ENCODE peak calls at places on chromosome 11, in four cellular contexts. One of them, this sample, is unnamed. For H3K27me3, the result is how much of the 10 kb centered on the place peaks cover.

GRCh38 chr11:66418168-66418985 is 2.5 kb upstream of the NPAS4 start:
- DNase-seq in neural progenitor cell: peak
- DNase-seq in CD8-positive, alpha-beta T cell: no peak
- DNase-seq in stomach: peak
- DNase-seq in this sample: no peak

GRCh38 chr11:86999859-87000753 is 37.6 kb upstream of the TMEM135 start:
- DNase-seq in stomach: peak
- DNase-seq in CD8-positive, alpha-beta T cell: no peak
- DNase-seq in neural progenitor cell: peak
- DNase-seq in this sample: no peak

GRCh38 chr11:33630936-33631748 is 69.5 kb downstream of the C11orf91 start:
- DNase-seq in stomach: no peak
- DNase-seq in neural progenitor cell: no peak
- DNase-seq in CD8-positive, alpha-beta T cell: no peak
- DNase-seq in this sample: no peak

GRCh38 chr11:72591023-72591422 is 83.2 kb downstream of the PDE2A start:
- DNase-seq in stomach: no peak
- DNase-seq in CD8-positive, alpha-beta T cell: no peak
- DNase-seq in neural progenitor cell: no peak
- DNase-seq in this sample: no peak

GRCh38 chr11:18011633-18012313 is 1.1 kb downstream of the SERGEF start:
- DNase-seq in stomach: no peak
- DNase-seq in CD8-positive, alpha-beta T cell: no peak
- DNase-seq in neural progenitor cell: peak
- DNase-seq in this sample: no peak

GRCh38 chr11:102361100-102362021 is 14.3 kb downstream of the BIRC2 start:
- DNase-seq in CD8-positive, alpha-beta T cell: peak
- DNase-seq in neural progenitor cell: no peak
- DNase-seq in stomach: no peak
- DNase-seq in this sample: peak

GRCh38 chr11:75639752-75640151 is 29.1 kb downstream of the MAP6 start:
- DNase-seq in CD8-positive, alpha-beta T cell: no peak
- DNase-seq in stomach: peak
- DNase-seq in neural progenitor cell: peak
- DNase-seq in this sample: peak

GRCh38 chr11:94169516-94169915 is 40.9 kb downstream of the PANX1 start:
- DNase-seq in CD8-positive, alpha-beta T cell: no peak
- DNase-seq in neural progenitor cell: no peak
- DNase-seq in stomach: no peak
- DNase-seq in this sample: no peak

GRCh38 chr11:35517481-35517880 is 7.9 kb downstream of the PAMR1 start:
- DNase-seq in CD8-positive, alpha-beta T cell: no peak
- DNase-seq in neural progenitor cell: no peak
- DNase-seq in stomach: no peak
- DNase-seq in this sample: no peak

GRCh38 chr11:69260622-69261021 is 33.3 kb upstream of the MYEOV start:
- DNase-seq in CD8-positive, alpha-beta T cell: no peak
- DNase-seq in neural progenitor cell: no peak
- DNase-seq in stomach: no peak
- DNase-seq in this sample: no peak

GRCh38 chr11:36088234-36088975 is 144.5 kb downstream of the LDLRAD3 start:
- DNase-seq in CD8-positive, alpha-beta T cell: no peak
- DNase-seq in stomach: no peak
- DNase-seq in neural progenitor cell: no peak
- DNase-seq in this sample: no peak

GRCh38 chr11:1270476-1270875 is 39.0 kb downstream of the TOLLIP start:
- DNase-seq in CD8-positive, alpha-beta T cell: no peak
- DNase-seq in neural progenitor cell: no peak
- DNase-seq in stomach: no peak
- DNase-seq in this sample: no peak

GRCh38 chr11:110908401-110909106 is 196.3 kb upstream of the ARHGAP20 start:
- DNase-seq in CD8-positive, alpha-beta T cell: no peak
- DNase-seq in neural progenitor cell: no peak
- DNase-seq in stomach: no peak
- DNase-seq in this sample: no peak

GRCh38 chr11:2759228-2760195 is 59.7 kb upstream of the KCNQ1OT1 start:
- DNase-seq in neural progenitor cell: no peak
- DNase-seq in CD8-positive, alpha-beta T cell: no peak
- DNase-seq in stomach: peak
- DNase-seq in this sample: peak

GRCh38 chr11:111001091-111001430 is 244.5 kb upstream of the POU2AF2 start:
- DNase-seq in neural progenitor cell: no peak
- DNase-seq in CD8-positive, alpha-beta T cell: no peak
- DNase-seq in stomach: no peak
- DNase-seq in this sample: no peak

GRCh38 chr11:15918212-15918611 is 438.1 kb downstream of the SOX6 start:
- DNase-seq in neural progenitor cell: peak
- DNase-seq in stomach: no peak
- DNase-seq in CD8-positive, alpha-beta T cell: no peak
- DNase-seq in this sample: no peak

GRCh38 chr11:128553662-128554392 is 33.5 kb downstream of the ETS1 start:
- DNase-seq in neural progenitor cell: peak
- DNase-seq in stomach: no peak
- DNase-seq in CD8-positive, alpha-beta T cell: no peak
- DNase-seq in this sample: no peak

GRCh38 chr11:95833378-95833777 is 43.1 kb downstream of the CEP57 start:
- DNase-seq in CD8-positive, alpha-beta T cell: no peak
- DNase-seq in neural progenitor cell: no peak
- DNase-seq in stomach: no peak
- DNase-seq in this sample: no peak

GRCh38 chr11:95831198-95831883 is 41.0 kb downstream of the CEP57 start:
- DNase-seq in neural progenitor cell: no peak
- DNase-seq in CD8-positive, alpha-beta T cell: no peak
- DNase-seq in stomach: no peak
- DNase-seq in this sample: no peak

GRCh38 chr11:95832763-95833162 is 42.5 kb downstream of the CEP57 start:
- DNase-seq in stomach: no peak
- DNase-seq in neural progenitor cell: no peak
- DNase-seq in CD8-positive, alpha-beta T cell: no peak
- DNase-seq in this sample: no peak

GRCh38 chr11:95835351-95835750 is 45.1 kb downstream of the CEP57 start:
- DNase-seq in stomach: no peak
- DNase-seq in CD8-positive, alpha-beta T cell: no peak
- DNase-seq in neural progenitor cell: no peak
- DNase-seq in this sample: no peak

DNA sequence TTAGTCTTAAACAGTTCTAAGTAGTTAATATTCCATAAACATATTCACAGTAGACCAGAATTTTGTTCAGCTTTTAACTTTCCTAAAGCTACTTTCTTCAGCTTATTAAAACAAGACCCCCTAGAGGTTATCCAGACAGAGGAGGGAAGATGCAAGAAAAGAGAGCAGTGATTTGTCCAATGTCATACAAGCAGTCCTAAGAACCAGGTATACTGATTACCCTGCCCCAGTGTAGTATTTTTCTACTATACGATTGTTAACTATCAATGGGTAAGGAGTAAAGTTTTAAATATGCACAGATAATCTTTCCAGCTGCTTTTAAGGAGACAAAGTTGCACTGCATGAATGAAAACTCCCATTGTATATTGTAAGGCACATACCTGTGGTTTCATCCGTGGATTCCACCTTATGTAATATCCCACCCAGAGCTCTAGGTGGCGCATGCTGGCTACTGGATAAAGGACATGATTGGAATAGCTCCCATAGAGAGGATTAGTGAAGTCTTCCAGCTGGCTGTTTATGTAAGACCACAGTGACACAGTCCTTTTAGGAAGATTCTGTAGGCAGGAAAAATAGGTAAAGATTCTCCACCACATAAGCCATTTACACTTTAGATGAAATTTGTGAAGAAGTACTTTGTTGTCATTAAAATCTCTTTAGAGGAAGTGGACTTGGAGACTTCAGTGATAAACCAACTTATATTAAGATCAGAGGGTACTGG is 45.6 kb downstream of the CEP57 start:
- DNase-seq in neural progenitor cell: peak
- DNase-seq in stomach: peak
- DNase-seq in CD8-positive, alpha-beta T cell: peak
- DNase-seq in this sample: peak
- TF ChIP-seq CTCF in neural progenitor cell: peak
- TF ChIP-seq CTCF in stomach: no peak
- TF ChIP-seq CTCF in CD8-positive, alpha-beta T cell: peak
- TF ChIP-seq CTCF in this sample: peak

GRCh38 chr11:124863826-124864165 is 1.4 kb upstream of the ROBO3 start:
- DNase-seq in stomach: no peak
- DNase-seq in neural progenitor cell: peak
- DNase-seq in CD8-positive, alpha-beta T cell: no peak
- DNase-seq in this sample: peak

GRCh38 chr11:124859171-124859570 is 6.1 kb upstream of the ROBO3 start:
- DNase-seq in CD8-positive, alpha-beta T cell: no peak
- DNase-seq in stomach: no peak
- DNase-seq in neural progenitor cell: no peak
- DNase-seq in this sample: no peak

GRCh38 chr11:124864176-124864891 is 898 bp upstream of the ROBO3 start:
- DNase-seq in neural progenitor cell: no peak
- DNase-seq in CD8-positive, alpha-beta T cell: no peak
- DNase-seq in stomach: no peak
- DNase-seq in this sample: no peak

GRCh38 chr11:124863137-124863825 is 2.0 kb upstream of the ROBO3 start:
- DNase-seq in stomach: peak
- DNase-seq in neural progenitor cell: peak
- DNase-seq in CD8-positive, alpha-beta T cell: no peak
- DNase-seq in this sample: no peak

GRCh38 chr11:124861670-124862069 is 3.6 kb upstream of the ROBO3 start:
- DNase-seq in stomach: no peak
- DNase-seq in CD8-positive, alpha-beta T cell: no peak
- DNase-seq in neural progenitor cell: no peak
- DNase-seq in this sample: peak
- H3K27me3 ChIP-seq in stomach: under half
- H3K27me3 ChIP-seq in CD8-positive, alpha-beta T cell: under half
- H3K27me3 ChIP-seq in neural progenitor cell: under half
- H3K27me3 ChIP-seq in this sample: under half

DNA sequence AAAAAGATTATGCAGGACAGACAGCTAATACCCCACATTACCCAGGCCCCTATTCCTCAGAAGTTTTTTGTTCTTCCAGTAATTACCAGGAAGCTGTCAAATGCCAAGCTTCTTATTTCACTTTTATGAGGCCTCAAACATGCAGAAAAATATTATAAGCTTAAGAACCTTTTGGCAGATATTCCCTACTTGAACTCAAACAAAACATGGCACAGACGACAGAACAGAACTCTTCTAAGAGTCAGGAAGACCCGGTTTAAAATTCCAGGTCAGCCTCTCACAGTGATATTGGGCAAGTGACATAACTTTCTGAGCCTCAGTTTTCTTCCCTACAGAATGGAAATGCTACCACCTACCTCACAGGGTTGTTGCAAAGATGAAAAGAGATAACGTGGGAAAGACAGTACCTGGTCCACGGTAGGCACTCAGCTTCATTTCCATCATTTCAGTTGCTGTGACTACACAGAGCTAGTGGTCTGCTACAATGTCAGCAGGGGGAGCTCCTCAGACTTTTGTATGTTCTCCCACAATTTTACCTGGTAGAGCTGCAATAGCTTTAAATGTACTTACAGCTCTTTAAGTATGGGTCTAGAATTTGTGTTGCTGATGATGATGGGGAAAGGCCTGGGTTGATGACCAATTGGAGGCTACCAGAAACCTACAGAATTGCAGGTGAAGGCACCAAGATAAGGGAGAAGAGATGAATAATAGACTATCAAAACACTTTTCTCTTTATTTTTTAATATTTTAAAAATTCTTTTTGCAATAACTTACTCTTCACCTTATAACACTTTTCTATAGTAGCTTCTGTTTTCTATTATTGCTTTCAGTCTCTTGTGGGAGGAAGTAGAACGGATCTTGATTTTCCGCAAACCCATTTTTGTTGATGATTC is 98.3 kb upstream of the CHRM4 start:
- DNase-seq in CD8-positive, alpha-beta T cell: no peak
- DNase-seq in neural progenitor cell: peak
- DNase-seq in stomach: no peak
- DNase-seq in this sample: no peak
- TF ChIP-seq CTCF in CD8-positive, alpha-beta T cell: peak
- TF ChIP-seq CTCF in neural progenitor cell: peak
- TF ChIP-seq CTCF in stomach: no peak
- TF ChIP-seq CTCF in this sample: no peak

DNA sequence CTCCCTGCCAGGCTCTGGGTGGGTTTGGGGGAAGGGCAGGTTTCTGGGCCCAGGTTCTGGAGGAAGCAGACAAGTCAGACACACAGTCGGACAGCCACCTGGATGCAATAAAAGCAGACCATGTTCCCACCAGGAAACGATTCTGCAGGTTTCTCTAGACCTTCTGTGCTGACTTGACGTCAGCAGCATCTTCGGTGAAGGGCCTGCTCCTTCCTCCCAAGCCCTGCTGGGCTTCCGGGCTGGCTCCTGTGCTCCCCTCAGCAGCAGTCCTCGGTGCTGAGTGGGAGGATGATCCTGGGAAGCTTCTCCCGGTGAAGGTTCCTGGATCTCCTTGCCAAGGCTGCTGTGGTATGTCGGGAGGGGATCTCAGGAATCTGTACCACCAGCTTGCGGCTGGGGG is 240.0 kb downstream of the GRIK4 start:
- DNase-seq in CD8-positive, alpha-beta T cell: no peak
- DNase-seq in neural progenitor cell: no peak
- DNase-seq in stomach: no peak
- DNase-seq in this sample: no peak
- H3K27me3 ChIP-seq in CD8-positive, alpha-beta T cell: under half
- H3K27me3 ChIP-seq in neural progenitor cell: under half
- H3K27me3 ChIP-seq in stomach: under half
- H3K27me3 ChIP-seq in this sample: under half

GRCh38 chr11:65014146-65014960 is at the start of gene ARL2:
- DNase-seq in neural progenitor cell: no peak
- DNase-seq in stomach: peak
- DNase-seq in CD8-positive, alpha-beta T cell: no peak
- DNase-seq in this sample: peak

GRCh38 chr11:65016705-65017104 is 2.7 kb downstream of the ARL2 start:
- DNase-seq in neural progenitor cell: no peak
- DNase-seq in stomach: no peak
- DNase-seq in CD8-positive, alpha-beta T cell: no peak
- DNase-seq in this sample: no peak

GRCh38 chr11:65013692-65014145 is 241 bp upstream of the ARL2 start:
- DNase-seq in neural progenitor cell: peak
- DNase-seq in stomach: peak
- DNase-seq in CD8-positive, alpha-beta T cell: peak
- DNase-seq in this sample: peak

GRCh38 chr11:65008873-65009272 is 5.1 kb upstream of the ARL2 start:
- DNase-seq in stomach: no peak
- DNase-seq in neural progenitor cell: no peak
- DNase-seq in CD8-positive, alpha-beta T cell: no peak
- DNase-seq in this sample: no peak

DNA sequence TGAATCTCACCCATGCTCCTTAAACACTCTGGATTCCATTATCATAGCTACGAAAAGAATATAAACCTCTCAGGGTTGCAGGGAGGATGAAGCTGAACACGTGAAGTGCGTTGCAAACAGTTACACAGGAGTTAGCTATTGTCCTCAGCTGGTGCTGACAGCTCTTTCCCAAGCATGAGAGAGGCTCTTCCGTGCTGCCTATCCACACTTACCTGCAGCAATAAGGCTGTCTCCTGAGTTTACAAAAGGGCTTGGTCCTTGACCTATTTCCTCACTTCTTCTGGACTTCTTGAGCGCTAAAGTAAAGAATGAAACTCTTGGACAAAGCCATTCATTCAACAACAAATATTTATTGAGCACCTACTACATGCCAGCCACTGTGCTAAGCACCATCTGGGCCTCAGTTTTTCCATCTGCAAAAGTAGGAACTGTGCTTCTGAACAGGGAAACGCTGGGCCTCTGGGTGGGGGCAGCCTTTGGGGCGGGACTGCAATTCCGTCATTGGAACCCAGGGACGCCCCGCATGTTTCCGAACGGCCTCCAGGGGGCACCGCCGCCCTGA is 749 bp upstream of the ARL2 start:
- DNase-seq in neural progenitor cell: no peak
- DNase-seq in CD8-positive, alpha-beta T cell: peak
- DNase-seq in stomach: peak
- DNase-seq in this sample: peak
- TF ChIP-seq CTCF in neural progenitor cell: peak
- TF ChIP-seq CTCF in CD8-positive, alpha-beta T cell: peak
- TF ChIP-seq CTCF in stomach: no peak
- TF ChIP-seq CTCF in this sample: peak